ENCODE peak calls at places on chromosome 5, in four cellular contexts. E is K562, N is heart left ventricle, R is ovary. A is an unnamed sample.

GRCh38 chr5:50853151-50853550 is 186.7 kb downstream of the PARP8 start:
- DNase-seq in E (no peak), N (peak), R (no peak), A (peak)

GRCh38 chr5:1570975-1571374 is 47.2 kb upstream of the LPCAT1 start:
- DNase-seq in E (no peak), N (no peak), R (no peak), A (peak)

GRCh38 chr5:21391506-21391905 is 1403.5 kb upstream of the CDH18 start:
- DNase-seq in E (no peak), N (no peak), R (no peak), A (no peak)

GRCh38 chr5:158139161-158139560 is 280.2 kb upstream of the CLINT1 start:
- DNase-seq in E (no peak), N (no peak), R (no peak), A (no peak)

GRCh38 chr5:143115381-143115780 is 288.1 kb downstream of the NR3C1 start:
- DNase-seq in E (no peak), N (no peak), R (no peak), A (no peak)

GRCh38 chr5:157345485-157345884 is 79.6 kb downstream of the CYFIP2 start:
- DNase-seq in E (no peak), N (no peak), R (no peak), A (no peak)

GRCh38 chr5:12658871-12659446 is 754.7 kb upstream of the CTNND2 start:
- DNase-seq in E (no peak), N (no peak), R (no peak), A (no peak)

GRCh38 chr5:164555809-164556208 is 1050.4 kb downstream of the MAT2B start:
- DNase-seq in E (no peak), N (no peak), R (no peak), A (no peak)

GRCh38 chr5:154221371-154221896 is 30.9 kb downstream of the GALNT10 start:
- DNase-seq in E (no peak), N (peak), R (no peak), A (peak)

GRCh38 chr5:22855824-22856223 is 2.7 kb upstream of the CDH12 start:
- DNase-seq in E (no peak), N (no peak), R (no peak), A (no peak)

GRCh38 chr5:1105350-1106265 is 6.3 kb downstream of the SLC12A7 start:
- DNase-seq in E (peak), N (no peak), R (no peak), A (peak)

GRCh38 chr5:179906795-179907569 is 715 bp downstream of the TBC1D9B start:
- DNase-seq in E (peak), N (no peak), R (peak), A (peak)

GRCh38 chr5:80229902-80230255 is 26.0 kb downstream of the SERINC5 start:
- DNase-seq in E (no peak), N (no peak), R (no peak), A (no peak)

GRCh38 chr5:178351950-178352349 is 119.3 kb upstream of the PHYKPL start:
- DNase-seq in E (no peak), N (no peak), R (no peak), A (no peak)

GRCh38 chr5:103098993-103099392 is 20.9 kb downstream of the GIN1 start:
- DNase-seq in E (no peak), N (no peak), R (no peak), A (no peak)

GRCh38 chr5:134545070-134545868 is 19.8 kb downstream of the JADE2 start:
- DNase-seq in E (no peak), N (peak), R (peak), A (peak)

GRCh38 chr5:72387985-72388384 is 67.8 kb downstream of the PTCD2 start:
- DNase-seq in E (no peak), N (no peak), R (no peak), A (no peak)

GRCh38 chr5:149420509-149421371 is 41.6 kb upstream of the IL17B start:
- DNase-seq in E (no peak), N (no peak), R (peak), A (no peak)

GRCh38 chr5:143016777-143017374 is 246.7 kb downstream of the ARHGAP26 start:
- DNase-seq in E (peak), N (no peak), R (no peak), A (peak)

GRCh38 chr5:18314192-18314778 is 680.0 kb downstream of the TAF11L14 start:
- DNase-seq in E (peak), N (no peak), R (no peak), A (no peak)

GRCh38 chr5:143828710-143829109 is 16.7 kb downstream of the HMHB1 start:
- DNase-seq in E (no peak), N (no peak), R (no peak), A (no peak)

GRCh38 chr5:9655641-9656040 is 25.5 kb upstream of the TAS2R1 start:
- DNase-seq in E (no peak), N (no peak), R (no peak), A (no peak)

GRCh38 chr5:119411291-119411934 is 40.9 kb upstream of the HSD17B4 start:
- DNase-seq in E (no peak), N (no peak), R (no peak), A (no peak)

GRCh38 chr5:7717691-7718090 is 133.2 kb downstream of the CFAP90 start:
- DNase-seq in E (no peak), N (no peak), R (no peak), A (no peak)

GRCh38 chr5:16808021-16808420 is 128.1 kb downstream of the MYO10 start:
- DNase-seq in E (no peak), N (no peak), R (no peak), A (no peak)

GRCh38 chr5:128284236-128284635 is 200.7 kb downstream of the SLC12A2 start:
- DNase-seq in E (no peak), N (no peak), R (no peak), A (no peak)

GRCh38 chr5:67350185-67350584 is 153.6 kb upstream of the CD180 start:
- DNase-seq in E (no peak), N (no peak), R (no peak), A (no peak)

GRCh38 chr5:172525633-172526360 is 71.5 kb upstream of the SH3PXD2B start:
- DNase-seq in E (no peak), N (no peak), R (no peak), A (no peak)

GRCh38 chr5:150377964-150378694 is 20.6 kb downstream of the TCOF1 start:
- DNase-seq in E (no peak), N (no peak), R (no peak), A (no peak)

GRCh38 chr5:137218471-137218870 is 280.7 kb downstream of the SPOCK1 start:
- DNase-seq in E (no peak), N (no peak), R (no peak), A (no peak)

GRCh38 chr5:67346611-67347010 is 150.0 kb upstream of the CD180 start:
- DNase-seq in E (no peak), N (no peak), R (no peak), A (no peak)

GRCh38 chr5:57438162-57438561 is 44.4 kb downstream of the ACTBL2 start:
- DNase-seq in E (no peak), N (no peak), R (no peak), A (no peak)

GRCh38 chr5:81253875-81254274 is 20.8 kb downstream of the CKMT2 start:
- DNase-seq in E (no peak), N (no peak), R (no peak), A (no peak)

GRCh38 chr5:56751914-56752313 is 63.4 kb upstream of the MAP3K1 start:
- DNase-seq in E (no peak), N (no peak), R (no peak), A (no peak)

GRCh38 chr5:67156976-67157583 is 39.5 kb downstream of the CD180 start:
- DNase-seq in E (peak), N (no peak), R (no peak), A (peak)

GRCh38 chr5:151347364-151347763 is at the start of gene SLC36A2:
- DNase-seq in E (no peak), N (no peak), R (no peak), A (no peak)

GRCh38 chr5:58913591-58913990 is 330.7 kb downstream of the RAB3C start:
- DNase-seq in E (no peak), N (no peak), R (no peak), A (no peak)

GRCh38 chr5:76622973-76623596 is at the start of gene F2RL2:
- DNase-seq in E (peak), N (peak), R (no peak), A (no peak)

GRCh38 chr5:69369369-69370121 is at the start of the genes AK6, RAD17 and TAF9:
- DNase-seq in E (peak), N (peak), R (peak), A (peak)
- TF ChIP-seq POLR2A in E (peak), N (peak), R (peak), A (peak)

GRCh38 chr5:28809811-28810750 is 1771.7 kb upstream of the CDH9 start:
- DNase-seq in E (peak), N (no peak), R (no peak), A (no peak)
- H3K27ac ChIP-seq in E (peak), N (no peak), R (no peak), A (no peak)

DNA sequence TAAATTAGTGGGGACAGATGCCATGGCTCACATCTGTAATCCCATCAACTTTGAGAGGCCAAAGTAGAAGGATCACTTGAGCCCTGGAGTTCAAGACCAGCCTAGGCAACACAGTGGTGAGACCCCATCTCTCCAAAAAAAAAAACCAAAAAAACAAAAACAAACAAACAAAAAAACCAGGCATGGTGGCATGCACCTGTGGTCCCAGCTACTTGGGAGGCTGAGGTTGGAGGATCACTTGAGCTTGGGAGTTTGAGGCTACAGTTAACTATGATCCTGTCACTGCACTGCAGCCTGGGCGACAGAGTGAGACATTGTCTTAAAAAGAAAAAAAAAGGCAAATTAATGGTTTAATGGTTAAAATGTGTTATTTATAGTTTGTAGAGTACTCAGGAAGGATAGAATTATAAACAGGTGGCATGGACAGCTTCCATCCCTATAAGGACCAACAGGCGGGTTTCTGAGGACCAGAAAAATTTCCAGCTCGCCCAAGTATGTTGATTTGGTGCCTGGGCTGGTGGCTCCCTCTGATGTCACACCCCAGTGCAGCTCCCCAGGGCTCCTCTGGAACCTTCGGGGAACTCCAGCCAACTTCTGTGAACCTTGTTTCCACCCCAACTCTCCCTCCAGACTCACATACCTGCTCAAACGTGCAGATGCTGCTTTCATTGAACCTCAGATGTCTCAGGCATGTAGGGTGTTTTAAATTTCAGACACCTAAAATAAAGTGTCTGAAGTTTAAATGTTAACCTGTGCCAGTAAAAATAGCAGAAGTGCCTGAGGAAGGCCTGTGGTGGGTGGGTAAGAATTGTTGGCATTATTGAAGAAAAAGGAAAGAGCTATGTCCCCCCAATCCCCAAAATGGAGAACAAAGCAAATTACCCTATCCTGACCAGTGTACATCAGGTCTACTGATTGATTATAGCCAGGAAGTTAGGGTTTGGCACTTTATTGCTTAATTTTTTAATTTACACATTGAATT is 69.0 kb downstream of the TRIO start:
- DNase-seq in E (no peak), N (no peak), R (no peak), A (peak)
- TF ChIP-seq POLR2A in E (no peak), N (no peak), R (no peak), A (no peak)

GRCh38 chr5:173771058-173771742 is 116.9 kb upstream of the CPEB4 start:
- DNase-seq in E (no peak), N (no peak), R (no peak), A (no peak)

GRCh38 chr5:173770637-173771036 is 117.5 kb upstream of the CPEB4 start:
- DNase-seq in E (no peak), N (no peak), R (no peak), A (no peak)

GRCh38 chr5:173772407-173773059 is 115.6 kb upstream of the CPEB4 start:
- DNase-seq in E (peak), N (no peak), R (no peak), A (no peak)

GRCh38 chr5:173774212-173774850 is 113.8 kb upstream of the CPEB4 start:
- DNase-seq in E (no peak), N (peak), R (no peak), A (no peak)

GRCh38 chr5:173771743-173772406 is 116.3 kb upstream of the CPEB4 start:
- DNase-seq in E (no peak), N (no peak), R (no peak), A (no peak)
- H3K27ac ChIP-seq in E (no peak), N (peak), R (no peak), A (peak)

GRCh38 chr5:115264786-115265185 is 2.1 kb upstream of the PGGT1B start:
- DNase-seq in E (no peak), N (no peak), R (no peak), A (no peak)

GRCh38 chr5:115265220-115265619 is 2.5 kb upstream of the PGGT1B start:
- DNase-seq in E (no peak), N (no peak), R (no peak), A (no peak)

GRCh38 chr5:115260248-115260647 is 2.4 kb downstream of the PGGT1B start:
- DNase-seq in E (no peak), N (no peak), R (no peak), A (no peak)

GRCh38 chr5:115262066-115262404 is 642 bp downstream of the PGGT1B start:
- DNase-seq in E (peak), N (no peak), R (no peak), A (no peak)

DNA sequence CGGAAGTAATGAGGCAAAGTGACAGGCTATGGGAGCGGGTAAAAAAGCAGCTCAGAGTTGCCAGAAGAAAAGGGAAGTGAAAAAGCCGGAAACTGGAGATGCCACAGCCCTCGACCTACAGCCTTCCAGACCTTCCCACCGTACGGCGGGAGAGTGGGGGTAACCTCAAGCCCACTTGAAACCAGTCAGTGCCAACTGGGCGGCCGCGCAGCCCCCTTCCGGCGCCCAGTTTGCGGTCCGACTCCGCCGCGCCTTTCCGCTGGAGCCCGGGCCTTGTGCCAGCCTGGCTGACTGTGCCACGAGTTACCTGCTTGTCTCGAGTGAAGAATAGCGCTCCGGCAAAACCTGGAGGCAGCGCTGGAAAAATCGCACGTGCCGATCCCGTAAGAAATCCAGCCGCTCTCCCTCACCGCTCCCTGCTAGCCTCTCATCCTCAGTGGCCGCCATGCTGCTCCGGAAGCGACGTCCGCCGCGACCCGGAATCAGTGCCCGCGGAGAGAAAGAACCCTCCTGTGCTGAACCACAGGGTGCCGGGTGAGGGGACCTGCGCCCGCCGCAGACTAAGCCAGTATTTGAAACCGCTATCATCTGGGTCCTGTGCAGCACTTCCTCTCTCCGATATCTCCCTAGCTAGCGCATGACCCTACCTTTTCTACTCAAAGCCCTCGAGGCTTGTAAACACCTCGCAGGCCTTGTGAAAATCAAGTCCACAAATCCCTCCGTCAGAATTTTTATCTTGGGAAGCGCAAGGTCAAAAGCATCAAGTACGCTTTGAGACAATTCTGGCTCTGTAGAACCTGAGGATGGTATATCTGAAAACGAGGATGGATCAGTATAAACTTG is at the start of gene PGGT1B:
- DNase-seq in E (peak), N (peak), R (peak), A (peak)
- TF ChIP-seq POLR2A in E (peak), N (peak), R (no peak), A (peak)

DNA sequence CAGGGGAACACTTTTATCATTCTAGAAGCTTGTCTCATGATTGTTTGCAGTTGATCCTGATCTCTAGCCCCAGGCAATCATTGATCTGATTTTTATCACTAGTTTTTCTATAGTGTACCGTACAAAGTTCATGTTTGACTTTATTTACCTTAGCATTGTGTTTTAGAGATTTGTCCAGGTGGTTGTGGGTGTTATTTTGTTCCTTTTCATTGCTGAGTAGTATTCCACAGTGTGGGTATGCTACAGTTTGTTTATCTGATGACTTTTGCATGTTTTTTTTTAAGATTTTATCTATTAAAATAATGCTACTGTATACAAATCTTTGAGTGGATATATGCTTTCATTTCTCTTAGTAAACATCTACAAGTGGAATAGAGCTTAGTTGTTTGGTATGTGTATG is 26.2 kb downstream of the ZNF131 start:
- DNase-seq in E (no peak), N (no peak), R (no peak), A (no peak)
- H3K27ac ChIP-seq in E (no peak), N (no peak), R (no peak), A (no peak)

A was measured in transverse colon.